ENCODE peak calls at places on chromosomes 16 and 17, in four cellular contexts. One of them, this sample, is unnamed.

GRCh38 chr17:2087597-2088211 is 32.8 kb downstream of the HIC1 start:
- DNase-seq in fibroblast of the aortic adventitia: peak
- DNase-seq in cardiac fibroblast: peak
- DNase-seq in naive thymus-derived CD4-positive, alpha-beta T cell: no peak
- DNase-seq in this sample: peak

GRCh38 chr17:28760987-28761562 is 17.3 kb downstream of the TRAF4 start:
- DNase-seq in fibroblast of the aortic adventitia: peak
- DNase-seq in cardiac fibroblast: peak
- DNase-seq in naive thymus-derived CD4-positive, alpha-beta T cell: no peak
- DNase-seq in this sample: peak

GRCh38 chr17:72591500-72592241 is 470.9 kb downstream of the SOX9 start:
- DNase-seq in fibroblast of the aortic adventitia: peak
- DNase-seq in cardiac fibroblast: peak
- DNase-seq in naive thymus-derived CD4-positive, alpha-beta T cell: no peak
- DNase-seq in this sample: peak

GRCh38 chr16:75621170-75621477 is 2.0 kb downstream of the ADAT1 start:
- DNase-seq in fibroblast of the aortic adventitia: peak
- DNase-seq in cardiac fibroblast: peak
- DNase-seq in naive thymus-derived CD4-positive, alpha-beta T cell: no peak
- DNase-seq in this sample: peak

GRCh38 chr16:654034-654433 is 4.9 kb downstream of the WDR90 start:
- DNase-seq in fibroblast of the aortic adventitia: no peak
- DNase-seq in cardiac fibroblast: no peak
- DNase-seq in naive thymus-derived CD4-positive, alpha-beta T cell: no peak
- DNase-seq in this sample: no peak

GRCh38 chr16:49496656-49497055 is 123.1 kb downstream of the C16orf78 start:
- DNase-seq in fibroblast of the aortic adventitia: no peak
- DNase-seq in cardiac fibroblast: no peak
- DNase-seq in naive thymus-derived CD4-positive, alpha-beta T cell: no peak
- DNase-seq in this sample: no peak

GRCh38 chr16:4675864-4676786 is 17.2 kb upstream of the NUDT16L1 start:
- DNase-seq in fibroblast of the aortic adventitia: no peak
- DNase-seq in cardiac fibroblast: no peak
- DNase-seq in naive thymus-derived CD4-positive, alpha-beta T cell: peak
- DNase-seq in this sample: no peak

GRCh38 chr17:17455173-17455572 is 21.6 kb upstream of the MED9 start:
- DNase-seq in fibroblast of the aortic adventitia: no peak
- DNase-seq in cardiac fibroblast: no peak
- DNase-seq in naive thymus-derived CD4-positive, alpha-beta T cell: no peak
- DNase-seq in this sample: no peak

GRCh38 chr17:76265624-76266243 is 586 bp downstream of the UBALD2 start:
- DNase-seq in fibroblast of the aortic adventitia: peak
- DNase-seq in cardiac fibroblast: peak
- DNase-seq in naive thymus-derived CD4-positive, alpha-beta T cell: peak
- DNase-seq in this sample: peak

GRCh38 chr17:58487589-58488427 is at the start of gene HSF5:
- DNase-seq in fibroblast of the aortic adventitia: no peak
- DNase-seq in cardiac fibroblast: no peak
- DNase-seq in naive thymus-derived CD4-positive, alpha-beta T cell: peak
- DNase-seq in this sample: peak

GRCh38 chr17:14470417-14470816 is 169.5 kb downstream of the HS3ST3B1 start:
- DNase-seq in fibroblast of the aortic adventitia: no peak
- DNase-seq in cardiac fibroblast: no peak
- DNase-seq in naive thymus-derived CD4-positive, alpha-beta T cell: no peak
- DNase-seq in this sample: no peak

GRCh38 chr16:88922114-88922825 is 54.7 kb downstream of the CBFA2T3 start:
- DNase-seq in fibroblast of the aortic adventitia: peak
- DNase-seq in cardiac fibroblast: peak
- DNase-seq in naive thymus-derived CD4-positive, alpha-beta T cell: no peak
- DNase-seq in this sample: peak

GRCh38 chr16:72921620-72922019 is 126.3 kb downstream of the ZFHX3 start:
- DNase-seq in fibroblast of the aortic adventitia: peak
- DNase-seq in cardiac fibroblast: peak
- DNase-seq in naive thymus-derived CD4-positive, alpha-beta T cell: no peak
- DNase-seq in this sample: peak

GRCh38 chr17:38464723-38465419 is 36.6 kb downstream of the ARHGAP23 start:
- DNase-seq in fibroblast of the aortic adventitia: peak
- DNase-seq in cardiac fibroblast: peak
- DNase-seq in naive thymus-derived CD4-positive, alpha-beta T cell: no peak
- DNase-seq in this sample: peak

GRCh38 chr17:46072998-46073397 is 73.9 kb downstream of the STH start:
- DNase-seq in fibroblast of the aortic adventitia: peak
- DNase-seq in cardiac fibroblast: peak
- DNase-seq in naive thymus-derived CD4-positive, alpha-beta T cell: no peak
- DNase-seq in this sample: peak

GRCh38 chr16:89764711-89765201 is 43.4 kb downstream of the ZNF276 start:
- DNase-seq in fibroblast of the aortic adventitia: no peak
- DNase-seq in cardiac fibroblast: no peak
- DNase-seq in naive thymus-derived CD4-positive, alpha-beta T cell: no peak
- DNase-seq in this sample: peak

GRCh38 chr16:52773026-52773425 is 226.1 kb upstream of the TOX3 start:
- DNase-seq in fibroblast of the aortic adventitia: no peak
- DNase-seq in cardiac fibroblast: no peak
- DNase-seq in naive thymus-derived CD4-positive, alpha-beta T cell: no peak
- DNase-seq in this sample: no peak

GRCh38 chr16:1202274-1202673 is 22.8 kb downstream of the TPSG1 start:
- DNase-seq in fibroblast of the aortic adventitia: no peak
- DNase-seq in cardiac fibroblast: no peak
- DNase-seq in naive thymus-derived CD4-positive, alpha-beta T cell: no peak
- DNase-seq in this sample: no peak